ENCODE peak calls at places on chromosomes 2 and 18, in nine cellular contexts. One of them, this sample, is unnamed.

GRCh38 chr18:9066358-9066757 is 36.1 kb upstream of the NDUFV2 start:
- DNase-seq in stomach: no peak
- DNase-seq in A549: no peak
- DNase-seq in activated naive CD8-positive, alpha-beta T cell treated with anti-CD3 and anti-CD28 coated beads for 36 hours: no peak
- DNase-seq in AG04449: no peak
- DNase-seq in NCI-H2081: no peak
- DNase-seq in SJSA1: no peak
- DNase-seq in stimulated activated CD4-positive, alpha-beta T cell treated with anti-CD3 and anti-CD28 coated beads, Interleukin-12 subunit alpha, Interleukin-12 subunit beta, amount 100 ng/mL, for 4 hours: no peak
- DNase-seq in tibial artery: no peak
- DNase-seq in this sample: no peak

GRCh38 chr2:142580691-142581090 is 296.8 kb upstream of the KYNU start:
- DNase-seq in stomach: no peak
- DNase-seq in A549: no peak
- DNase-seq in activated naive CD8-positive, alpha-beta T cell treated with anti-CD3 and anti-CD28 coated beads for 36 hours: no peak
- DNase-seq in AG04449: no peak
- DNase-seq in NCI-H2081: no peak
- DNase-seq in SJSA1: no peak
- DNase-seq in stimulated activated CD4-positive, alpha-beta T cell treated with anti-CD3 and anti-CD28 coated beads, Interleukin-12 subunit alpha, Interleukin-12 subunit beta, amount 100 ng/mL, for 4 hours: no peak
- DNase-seq in tibial artery: no peak
- DNase-seq in this sample: no peak

GRCh38 chr18:51654441-51655326 is 457.2 kb upstream of the MEX3C start:
- DNase-seq in stomach: no peak
- DNase-seq in A549: no peak
- DNase-seq in activated naive CD8-positive, alpha-beta T cell treated with anti-CD3 and anti-CD28 coated beads for 36 hours: no peak
- DNase-seq in AG04449: no peak
- DNase-seq in NCI-H2081: no peak
- DNase-seq in SJSA1: no peak
- DNase-seq in stimulated activated CD4-positive, alpha-beta T cell treated with anti-CD3 and anti-CD28 coated beads, Interleukin-12 subunit alpha, Interleukin-12 subunit beta, amount 100 ng/mL, for 4 hours: no peak
- DNase-seq in tibial artery: no peak
- DNase-seq in this sample: no peak

GRCh38 chr2:70089220-70089945 is 2.1 kb downstream of the PCBP1 start:
- DNase-seq in stomach: peak; percentile 30
- DNase-seq in A549: peak; percentile 39
- DNase-seq in activated naive CD8-positive, alpha-beta T cell treated with anti-CD3 and anti-CD28 coated beads for 36 hours: no peak
- DNase-seq in AG04449: no peak
- DNase-seq in NCI-H2081: peak; percentile 67
- DNase-seq in SJSA1: peak; percentile 25
- DNase-seq in stimulated activated CD4-positive, alpha-beta T cell treated with anti-CD3 and anti-CD28 coated beads, Interleukin-12 subunit alpha, Interleukin-12 subunit beta, amount 100 ng/mL, for 4 hours: peak; percentile 50
- DNase-seq in tibial artery: peak; percentile 62
- DNase-seq in this sample: no peak

GRCh38 chr2:239532859-239533258 is 132.0 kb upstream of the HDAC4 start:
- DNase-seq in stomach: no peak
- DNase-seq in A549: no peak
- DNase-seq in activated naive CD8-positive, alpha-beta T cell treated with anti-CD3 and anti-CD28 coated beads for 36 hours: no peak
- DNase-seq in AG04449: no peak
- DNase-seq in NCI-H2081: no peak
- DNase-seq in SJSA1: no peak
- DNase-seq in stimulated activated CD4-positive, alpha-beta T cell treated with anti-CD3 and anti-CD28 coated beads, Interleukin-12 subunit alpha, Interleukin-12 subunit beta, amount 100 ng/mL, for 4 hours: no peak
- DNase-seq in tibial artery: no peak
- DNase-seq in this sample: no peak

GRCh38 chr18:11909081-11909410 is 929 bp upstream of the MPPE1 start:
- DNase-seq in stomach: no peak
- DNase-seq in A549: no peak
- DNase-seq in activated naive CD8-positive, alpha-beta T cell treated with anti-CD3 and anti-CD28 coated beads for 36 hours: no peak
- DNase-seq in AG04449: no peak
- DNase-seq in NCI-H2081: no peak
- DNase-seq in SJSA1: no peak
- DNase-seq in stimulated activated CD4-positive, alpha-beta T cell treated with anti-CD3 and anti-CD28 coated beads, Interleukin-12 subunit alpha, Interleukin-12 subunit beta, amount 100 ng/mL, for 4 hours: no peak
- DNase-seq in tibial artery: no peak
- DNase-seq in this sample: no peak

GRCh38 chr18:10304853-10305252 is 149.6 kb upstream of the APCDD1 start:
- DNase-seq in stomach: no peak
- DNase-seq in A549: no peak
- DNase-seq in activated naive CD8-positive, alpha-beta T cell treated with anti-CD3 and anti-CD28 coated beads for 36 hours: no peak
- DNase-seq in AG04449: no peak
- DNase-seq in NCI-H2081: no peak
- DNase-seq in SJSA1: no peak
- DNase-seq in stimulated activated CD4-positive, alpha-beta T cell treated with anti-CD3 and anti-CD28 coated beads, Interleukin-12 subunit alpha, Interleukin-12 subunit beta, amount 100 ng/mL, for 4 hours: no peak
- DNase-seq in tibial artery: no peak
- DNase-seq in this sample: no peak

GRCh38 chr2:239818086-239818485 is 207.1 kb downstream of the NDUFA10 start:
- DNase-seq in stomach: peak; percentile 8
- DNase-seq in A549: no peak
- DNase-seq in activated naive CD8-positive, alpha-beta T cell treated with anti-CD3 and anti-CD28 coated beads for 36 hours: no peak
- DNase-seq in AG04449: no peak
- DNase-seq in NCI-H2081: no peak
- DNase-seq in SJSA1: no peak
- DNase-seq in stimulated activated CD4-positive, alpha-beta T cell treated with anti-CD3 and anti-CD28 coated beads, Interleukin-12 subunit alpha, Interleukin-12 subunit beta, amount 100 ng/mL, for 4 hours: no peak
- DNase-seq in tibial artery: peak; percentile 49
- DNase-seq in this sample: no peak

GRCh38 chr2:109438773-109439191 is 175.0 kb downstream of the SEPTIN10 start:
- DNase-seq in stomach: no peak
- DNase-seq in A549: no peak
- DNase-seq in activated naive CD8-positive, alpha-beta T cell treated with anti-CD3 and anti-CD28 coated beads for 36 hours: no peak
- DNase-seq in AG04449: no peak
- DNase-seq in NCI-H2081: no peak
- DNase-seq in SJSA1: no peak
- DNase-seq in stimulated activated CD4-positive, alpha-beta T cell treated with anti-CD3 and anti-CD28 coated beads, Interleukin-12 subunit alpha, Interleukin-12 subunit beta, amount 100 ng/mL, for 4 hours: no peak
- DNase-seq in tibial artery: peak; percentile 94
- DNase-seq in this sample: no peak

GRCh38 chr2:204477358-204477950 is 67.8 kb upstream of the PARD3B start:
- DNase-seq in stomach: no peak
- DNase-seq in A549: no peak
- DNase-seq in activated naive CD8-positive, alpha-beta T cell treated with anti-CD3 and anti-CD28 coated beads for 36 hours: no peak
- DNase-seq in AG04449: no peak
- DNase-seq in NCI-H2081: no peak
- DNase-seq in SJSA1: no peak
- DNase-seq in stimulated activated CD4-positive, alpha-beta T cell treated with anti-CD3 and anti-CD28 coated beads, Interleukin-12 subunit alpha, Interleukin-12 subunit beta, amount 100 ng/mL, for 4 hours: no peak
- DNase-seq in tibial artery: no peak
- DNase-seq in this sample: no peak

GRCh38 chr2:15730545-15731212 is 139.0 kb downstream of the DDX1 start:
- DNase-seq in stomach: peak; percentile 94
- DNase-seq in A549: peak; percentile 85
- DNase-seq in activated naive CD8-positive, alpha-beta T cell treated with anti-CD3 and anti-CD28 coated beads for 36 hours: no peak
- DNase-seq in AG04449: peak; percentile 41
- DNase-seq in NCI-H2081: no peak
- DNase-seq in SJSA1: peak; percentile 90
- DNase-seq in stimulated activated CD4-positive, alpha-beta T cell treated with anti-CD3 and anti-CD28 coated beads, Interleukin-12 subunit alpha, Interleukin-12 subunit beta, amount 100 ng/mL, for 4 hours: no peak
- DNase-seq in tibial artery: peak; percentile 93
- DNase-seq in this sample: peak; percentile 90

GRCh38 chr2:42917374-42918017 is 125.1 kb upstream of the HAAO start:
- DNase-seq in stomach: no peak
- DNase-seq in A549: no peak
- DNase-seq in activated naive CD8-positive, alpha-beta T cell treated with anti-CD3 and anti-CD28 coated beads for 36 hours: peak; percentile 12
- DNase-seq in AG04449: peak; percentile 65
- DNase-seq in NCI-H2081: no peak
- DNase-seq in SJSA1: no peak
- DNase-seq in stimulated activated CD4-positive, alpha-beta T cell treated with anti-CD3 and anti-CD28 coated beads, Interleukin-12 subunit alpha, Interleukin-12 subunit beta, amount 100 ng/mL, for 4 hours: no peak
- DNase-seq in tibial artery: peak; percentile 62
- DNase-seq in this sample: peak; percentile 86

GRCh38 chr2:52880872-52881271 is 886.7 kb upstream of the CHAC2 start:
- DNase-seq in stomach: no peak
- DNase-seq in A549: no peak
- DNase-seq in activated naive CD8-positive, alpha-beta T cell treated with anti-CD3 and anti-CD28 coated beads for 36 hours: no peak
- DNase-seq in AG04449: no peak
- DNase-seq in NCI-H2081: no peak
- DNase-seq in SJSA1: no peak
- DNase-seq in stimulated activated CD4-positive, alpha-beta T cell treated with anti-CD3 and anti-CD28 coated beads, Interleukin-12 subunit alpha, Interleukin-12 subunit beta, amount 100 ng/mL, for 4 hours: no peak
- DNase-seq in tibial artery: no peak
- DNase-seq in this sample: no peak

GRCh38 chr2:18791172-18791797 is 201.9 kb upstream of the NT5C1B start:
- DNase-seq in stomach: no peak
- DNase-seq in A549: no peak
- DNase-seq in activated naive CD8-positive, alpha-beta T cell treated with anti-CD3 and anti-CD28 coated beads for 36 hours: no peak
- DNase-seq in AG04449: no peak
- DNase-seq in NCI-H2081: no peak
- DNase-seq in SJSA1: no peak
- DNase-seq in stimulated activated CD4-positive, alpha-beta T cell treated with anti-CD3 and anti-CD28 coated beads, Interleukin-12 subunit alpha, Interleukin-12 subunit beta, amount 100 ng/mL, for 4 hours: no peak
- DNase-seq in tibial artery: no peak
- DNase-seq in this sample: peak; percentile 6

GRCh38 chr2:85748948-85749875 is 4.6 kb upstream of the ATOH8 start:
- DNase-seq in stomach: no peak
- DNase-seq in A549: no peak
- DNase-seq in activated naive CD8-positive, alpha-beta T cell treated with anti-CD3 and anti-CD28 coated beads for 36 hours: no peak
- DNase-seq in AG04449: no peak
- DNase-seq in NCI-H2081: peak; percentile 9
- DNase-seq in SJSA1: no peak
- DNase-seq in stimulated activated CD4-positive, alpha-beta T cell treated with anti-CD3 and anti-CD28 coated beads, Interleukin-12 subunit alpha, Interleukin-12 subunit beta, amount 100 ng/mL, for 4 hours: no peak
- DNase-seq in tibial artery: peak; percentile 84
- DNase-seq in this sample: no peak

GRCh38 chr2:201357216-201357615 is at the start of gene FLACC1:
- DNase-seq in stomach: no peak
- DNase-seq in A549: peak; percentile 39
- DNase-seq in activated naive CD8-positive, alpha-beta T cell treated with anti-CD3 and anti-CD28 coated beads for 36 hours: no peak
- DNase-seq in AG04449: no peak
- DNase-seq in NCI-H2081: no peak
- DNase-seq in SJSA1: peak; percentile 26
- DNase-seq in stimulated activated CD4-positive, alpha-beta T cell treated with anti-CD3 and anti-CD28 coated beads, Interleukin-12 subunit alpha, Interleukin-12 subunit beta, amount 100 ng/mL, for 4 hours: no peak
- DNase-seq in tibial artery: no peak
- DNase-seq in this sample: peak; percentile 9

GRCh38 chr2:112582314-112582746 is 2.1 kb upstream of the CHCHD5 start:
- DNase-seq in stomach: no peak
- DNase-seq in A549: no peak
- DNase-seq in activated naive CD8-positive, alpha-beta T cell treated with anti-CD3 and anti-CD28 coated beads for 36 hours: peak; percentile 22
- DNase-seq in AG04449: no peak
- DNase-seq in NCI-H2081: peak; percentile 56
- DNase-seq in SJSA1: peak; percentile 62
- DNase-seq in stimulated activated CD4-positive, alpha-beta T cell treated with anti-CD3 and anti-CD28 coated beads, Interleukin-12 subunit alpha, Interleukin-12 subunit beta, amount 100 ng/mL, for 4 hours: peak; percentile 5
- DNase-seq in tibial artery: no peak
- DNase-seq in this sample: peak; percentile 73

GRCh38 chr2:12765203-12765602 is 48.5 kb downstream of the TRIB2 start:
- DNase-seq in stomach: no peak
- DNase-seq in A549: no peak
- DNase-seq in activated naive CD8-positive, alpha-beta T cell treated with anti-CD3 and anti-CD28 coated beads for 36 hours: no peak
- DNase-seq in AG04449: no peak
- DNase-seq in NCI-H2081: no peak
- DNase-seq in SJSA1: no peak
- DNase-seq in stimulated activated CD4-positive, alpha-beta T cell treated with anti-CD3 and anti-CD28 coated beads, Interleukin-12 subunit alpha, Interleukin-12 subunit beta, amount 100 ng/mL, for 4 hours: no peak
- DNase-seq in tibial artery: no peak
- DNase-seq in this sample: no peak

GRCh38 chr2:1542971-1543370 is 129.7 kb downstream of the TPO start:
- DNase-seq in stomach: no peak
- DNase-seq in A549: no peak
- DNase-seq in activated naive CD8-positive, alpha-beta T cell treated with anti-CD3 and anti-CD28 coated beads for 36 hours: no peak
- DNase-seq in AG04449: no peak
- DNase-seq in NCI-H2081: no peak
- DNase-seq in SJSA1: no peak
- DNase-seq in stimulated activated CD4-positive, alpha-beta T cell treated with anti-CD3 and anti-CD28 coated beads, Interleukin-12 subunit alpha, Interleukin-12 subunit beta, amount 100 ng/mL, for 4 hours: no peak
- DNase-seq in tibial artery: no peak
- DNase-seq in this sample: no peak

GRCh38 chr2:191804711-191805230 is 42.1 kb downstream of the CAVIN2 start:
- DNase-seq in stomach: no peak
- DNase-seq in A549: no peak
- DNase-seq in activated naive CD8-positive, alpha-beta T cell treated with anti-CD3 and anti-CD28 coated beads for 36 hours: no peak
- DNase-seq in AG04449: no peak
- DNase-seq in NCI-H2081: no peak
- DNase-seq in SJSA1: no peak
- DNase-seq in stimulated activated CD4-positive, alpha-beta T cell treated with anti-CD3 and anti-CD28 coated beads, Interleukin-12 subunit alpha, Interleukin-12 subunit beta, amount 100 ng/mL, for 4 hours: no peak
- DNase-seq in tibial artery: no peak
- DNase-seq in this sample: no peak

GRCh38 chr2:238230699-238231098 is 9.1 kb downstream of the HES6 start:
- DNase-seq in stomach: no peak
- DNase-seq in A549: no peak
- DNase-seq in activated naive CD8-positive, alpha-beta T cell treated with anti-CD3 and anti-CD28 coated beads for 36 hours: no peak
- DNase-seq in AG04449: no peak
- DNase-seq in NCI-H2081: no peak
- DNase-seq in SJSA1: no peak
- DNase-seq in stimulated activated CD4-positive, alpha-beta T cell treated with anti-CD3 and anti-CD28 coated beads, Interleukin-12 subunit alpha, Interleukin-12 subunit beta, amount 100 ng/mL, for 4 hours: no peak
- DNase-seq in tibial artery: no peak
- DNase-seq in this sample: no peak

GRCh38 chr2:86039178-86039962 is 66.3 kb downstream of the POLR1A start:
- DNase-seq in stomach: peak; percentile 17
- DNase-seq in A549: no peak
- DNase-seq in activated naive CD8-positive, alpha-beta T cell treated with anti-CD3 and anti-CD28 coated beads for 36 hours: no peak
- DNase-seq in AG04449: no peak
- DNase-seq in NCI-H2081: no peak
- DNase-seq in SJSA1: no peak
- DNase-seq in stimulated activated CD4-positive, alpha-beta T cell treated with anti-CD3 and anti-CD28 coated beads, Interleukin-12 subunit alpha, Interleukin-12 subunit beta, amount 100 ng/mL, for 4 hours: no peak
- DNase-seq in tibial artery: peak; percentile 37
- DNase-seq in this sample: no peak

GRCh38 chr2:149002891-149003740 is 35.4 kb upstream of the LYPD6B start:
- DNase-seq in stomach: no peak
- DNase-seq in A549: no peak
- DNase-seq in activated naive CD8-positive, alpha-beta T cell treated with anti-CD3 and anti-CD28 coated beads for 36 hours: no peak
- DNase-seq in AG04449: no peak
- DNase-seq in NCI-H2081: no peak
- DNase-seq in SJSA1: no peak
- DNase-seq in stimulated activated CD4-positive, alpha-beta T cell treated with anti-CD3 and anti-CD28 coated beads, Interleukin-12 subunit alpha, Interleukin-12 subunit beta, amount 100 ng/mL, for 4 hours: no peak
- DNase-seq in tibial artery: no peak
- DNase-seq in this sample: no peak

GRCh38 chr18:12921178-12921577 is 26.6 kb upstream of the SEH1L start:
- DNase-seq in stomach: no peak
- DNase-seq in A549: no peak
- DNase-seq in activated naive CD8-positive, alpha-beta T cell treated with anti-CD3 and anti-CD28 coated beads for 36 hours: peak; percentile 37
- DNase-seq in AG04449: no peak
- DNase-seq in NCI-H2081: no peak
- DNase-seq in SJSA1: no peak
- DNase-seq in stimulated activated CD4-positive, alpha-beta T cell treated with anti-CD3 and anti-CD28 coated beads, Interleukin-12 subunit alpha, Interleukin-12 subunit beta, amount 100 ng/mL, for 4 hours: no peak
- DNase-seq in tibial artery: no peak
- DNase-seq in this sample: no peak

GRCh38 chr18:45566025-45566740 is 49.1 kb upstream of the SLC14A2 start:
- DNase-seq in stomach: no peak
- DNase-seq in A549: no peak
- DNase-seq in activated naive CD8-positive, alpha-beta T cell treated with anti-CD3 and anti-CD28 coated beads for 36 hours: no peak
- DNase-seq in AG04449: peak; percentile 86
- DNase-seq in NCI-H2081: no peak
- DNase-seq in SJSA1: peak; percentile 44
- DNase-seq in stimulated activated CD4-positive, alpha-beta T cell treated with anti-CD3 and anti-CD28 coated beads, Interleukin-12 subunit alpha, Interleukin-12 subunit beta, amount 100 ng/mL, for 4 hours: no peak
- DNase-seq in tibial artery: peak; percentile 74
- DNase-seq in this sample: peak; percentile 32